ENCODE peak calls at places on chromosomes 13 and 19, in eight cellular contexts. One of them, this sample, is unnamed.

GRCh38 chr19:6476155-6476895 is 5.3 kb downstream of the DENND1C start:
- DNase-seq in thoracic aorta: no peak
- DNase-seq in ascending aorta: no peak
- DNase-seq in fibroblast of lung: peak; percentile 23
- DNase-seq in endothelial cell: peak; percentile 75
- DNase-seq in AG09309: no peak
- DNase-seq in HFF-Myc: no peak
- DNase-seq in astrocyte of the spinal cord: peak; percentile 30
- DNase-seq in this sample: peak; percentile 4

GRCh38 chr13:48233097-48233885 is at the start of gene ITM2B:
- DNase-seq in fibroblast of lung: peak; percentile 72
- DNase-seq in astrocyte of the spinal cord: peak; percentile 68
- DNase-seq in ascending aorta: no peak
- DNase-seq in AG09309: no peak
- DNase-seq in endothelial cell: peak; percentile 72
- DNase-seq in thoracic aorta: no peak
- DNase-seq in HFF-Myc: no peak
- DNase-seq in this sample: peak; percentile 37

GRCh38 chr19:28574212-28574611 is 638.7 kb downstream of the UQCRFS1 start:
- DNase-seq in AG09309: no peak
- DNase-seq in thoracic aorta: no peak
- DNase-seq in fibroblast of lung: no peak
- DNase-seq in ascending aorta: no peak
- DNase-seq in astrocyte of the spinal cord: no peak
- DNase-seq in endothelial cell: no peak
- DNase-seq in HFF-Myc: no peak
- DNase-seq in this sample: no peak

GRCh38 chr19:18809149-18809978 is 18.3 kb upstream of the COMP start:
- DNase-seq in endothelial cell: no peak
- DNase-seq in ascending aorta: peak; percentile 38
- DNase-seq in thoracic aorta: no peak
- DNase-seq in astrocyte of the spinal cord: peak; percentile 43
- DNase-seq in HFF-Myc: no peak
- DNase-seq in AG09309: peak; percentile 82
- DNase-seq in fibroblast of lung: peak; percentile 59
- DNase-seq in this sample: peak; percentile 76

GRCh38 chr19:3798137-3798536 is 12.0 kb upstream of the MATK start:
- DNase-seq in AG09309: no peak
- DNase-seq in HFF-Myc: no peak
- DNase-seq in thoracic aorta: no peak
- DNase-seq in fibroblast of lung: no peak
- DNase-seq in ascending aorta: no peak
- DNase-seq in endothelial cell: no peak
- DNase-seq in astrocyte of the spinal cord: no peak
- DNase-seq in this sample: no peak

GRCh38 chr13:33276581-33276980 is 9.0 kb downstream of the STARD13 start:
- DNase-seq in thoracic aorta: no peak
- DNase-seq in endothelial cell: no peak
- DNase-seq in ascending aorta: no peak
- DNase-seq in HFF-Myc: no peak
- DNase-seq in fibroblast of lung: peak; percentile 90
- DNase-seq in AG09309: no peak
- DNase-seq in astrocyte of the spinal cord: peak; percentile 51
- DNase-seq in this sample: no peak

GRCh38 chr13:50025446-50025845 is 10.2 kb downstream of the KCNRG start:
- DNase-seq in ascending aorta: no peak
- DNase-seq in AG09309: no peak
- DNase-seq in fibroblast of lung: peak; percentile 15
- DNase-seq in astrocyte of the spinal cord: peak; percentile 32
- DNase-seq in thoracic aorta: no peak
- DNase-seq in HFF-Myc: no peak
- DNase-seq in endothelial cell: no peak
- DNase-seq in this sample: no peak

GRCh38 chr19:43673702-43674629 is 4.0 kb upstream of the PLAUR start:
- DNase-seq in AG09309: no peak
- DNase-seq in endothelial cell: no peak
- DNase-seq in fibroblast of lung: no peak
- DNase-seq in thoracic aorta: no peak
- DNase-seq in astrocyte of the spinal cord: no peak
- DNase-seq in ascending aorta: no peak
- DNase-seq in HFF-Myc: no peak
- DNase-seq in this sample: no peak

GRCh38 chr19:48274173-48274572 is 4.3 kb downstream of the ZNF114 start:
- DNase-seq in ascending aorta: no peak
- DNase-seq in fibroblast of lung: peak; percentile 24
- DNase-seq in astrocyte of the spinal cord: peak; percentile 23
- DNase-seq in HFF-Myc: no peak
- DNase-seq in AG09309: no peak
- DNase-seq in endothelial cell: no peak
- DNase-seq in thoracic aorta: no peak
- DNase-seq in this sample: peak; percentile 52

GRCh38 chr19:18514800-18515682 is 6.8 kb downstream of the ELL start:
- DNase-seq in astrocyte of the spinal cord: peak; percentile 51
- DNase-seq in thoracic aorta: no peak
- DNase-seq in AG09309: no peak
- DNase-seq in ascending aorta: no peak
- DNase-seq in fibroblast of lung: no peak
- DNase-seq in HFF-Myc: no peak
- DNase-seq in endothelial cell: no peak
- DNase-seq in this sample: peak; percentile 32

GRCh38 chr19:44570984-44571684 is 41.7 kb upstream of the CEACAM20 start:
- DNase-seq in ascending aorta: no peak
- DNase-seq in HFF-Myc: peak; percentile 79
- DNase-seq in thoracic aorta: peak; percentile 35
- DNase-seq in endothelial cell: peak; percentile 76
- DNase-seq in astrocyte of the spinal cord: peak; percentile 80
- DNase-seq in AG09309: peak; percentile 57
- DNase-seq in fibroblast of lung: peak; percentile 63
- DNase-seq in this sample: peak; percentile 81

GRCh38 chr13:104140557-104140956 is 1074.3 kb upstream of the SLC10A2 start:
- DNase-seq in endothelial cell: no peak
- DNase-seq in AG09309: no peak
- DNase-seq in astrocyte of the spinal cord: peak; percentile 82
- DNase-seq in fibroblast of lung: peak; percentile 73
- DNase-seq in ascending aorta: no peak
- DNase-seq in thoracic aorta: no peak
- DNase-seq in HFF-Myc: no peak
- DNase-seq in this sample: no peak

GRCh38 chr19:23872282-23872919 is 42.3 kb upstream of the ZNF726 start:
- DNase-seq in endothelial cell: no peak
- DNase-seq in astrocyte of the spinal cord: no peak
- DNase-seq in ascending aorta: no peak
- DNase-seq in AG09309: no peak
- DNase-seq in fibroblast of lung: no peak
- DNase-seq in thoracic aorta: no peak
- DNase-seq in HFF-Myc: no peak
- DNase-seq in this sample: no peak

GRCh38 chr19:13881231-13881691 is 4.3 kb downstream of the NANOS3 start:
- DNase-seq in ascending aorta: no peak
- DNase-seq in fibroblast of lung: peak; percentile 72
- DNase-seq in astrocyte of the spinal cord: peak; percentile 45
- DNase-seq in AG09309: no peak
- DNase-seq in endothelial cell: no peak
- DNase-seq in HFF-Myc: no peak
- DNase-seq in thoracic aorta: no peak
- DNase-seq in this sample: no peak

GRCh38 chr19:49983645-49984229 is 22.8 kb upstream of the SIGLEC11 start:
- DNase-seq in fibroblast of lung: peak; percentile 7
- DNase-seq in endothelial cell: peak; percentile 50
- DNase-seq in thoracic aorta: peak; percentile 38
- DNase-seq in ascending aorta: no peak
- DNase-seq in HFF-Myc: no peak
- DNase-seq in astrocyte of the spinal cord: no peak
- DNase-seq in AG09309: no peak
- DNase-seq in this sample: peak; percentile 12

GRCh38 chr13:59587030-59587429 is 576.7 kb downstream of the DIAPH3 start:
- DNase-seq in AG09309: no peak
- DNase-seq in astrocyte of the spinal cord: no peak
- DNase-seq in endothelial cell: no peak
- DNase-seq in HFF-Myc: no peak
- DNase-seq in thoracic aorta: no peak
- DNase-seq in fibroblast of lung: no peak
- DNase-seq in ascending aorta: no peak
- DNase-seq in this sample: no peak

GRCh38 chr13:19791953-19792537 is 9.3 kb upstream of the PSPC1 start:
- DNase-seq in thoracic aorta: no peak
- DNase-seq in AG09309: no peak
- DNase-seq in ascending aorta: no peak
- DNase-seq in HFF-Myc: no peak
- DNase-seq in astrocyte of the spinal cord: no peak
- DNase-seq in endothelial cell: no peak
- DNase-seq in fibroblast of lung: no peak
- DNase-seq in this sample: no peak

GRCh38 chr13:112893570-112894422 is 75.2 kb upstream of the MCF2L start:
- DNase-seq in thoracic aorta: no peak
- DNase-seq in fibroblast of lung: no peak
- DNase-seq in ascending aorta: no peak
- DNase-seq in endothelial cell: peak; percentile 59
- DNase-seq in AG09309: no peak
- DNase-seq in HFF-Myc: no peak
- DNase-seq in astrocyte of the spinal cord: no peak
- DNase-seq in this sample: no peak

GRCh38 chr19:52748336-52748950 is 13.6 kb upstream of the ZNF611 start:
- DNase-seq in thoracic aorta: no peak
- DNase-seq in fibroblast of lung: peak; percentile 39
- DNase-seq in ascending aorta: no peak
- DNase-seq in AG09309: no peak
- DNase-seq in astrocyte of the spinal cord: peak; percentile 34
- DNase-seq in endothelial cell: peak; percentile 7
- DNase-seq in HFF-Myc: no peak
- DNase-seq in this sample: peak; percentile 33
- TF ChIP-seq CTCF in thoracic aorta: peak; percentile 52
- TF ChIP-seq CTCF in fibroblast of lung: peak; percentile 28
- TF ChIP-seq CTCF in ascending aorta: peak; percentile 30
- TF ChIP-seq CTCF in AG09309: peak; percentile 38
- TF ChIP-seq CTCF in astrocyte of the spinal cord: no peak
- TF ChIP-seq CTCF in endothelial cell: peak; percentile 37
- TF ChIP-seq CTCF in HFF-Myc: no peak
- TF ChIP-seq CTCF in this sample: peak; percentile 67

GRCh38 chr19:9836021-9836420 is 903 bp downstream of the PIN1 start:
- DNase-seq in AG09309: peak; percentile 10
- DNase-seq in HFF-Myc: peak; percentile 25
- DNase-seq in astrocyte of the spinal cord: peak; percentile 22
- DNase-seq in fibroblast of lung: peak; percentile 22
- DNase-seq in ascending aorta: no peak
- DNase-seq in endothelial cell: no peak
- DNase-seq in thoracic aorta: no peak
- DNase-seq in this sample: peak; percentile 73

GRCh38 chr19:9835507-9835949 is 410 bp downstream of the PIN1 start:
- DNase-seq in AG09309: no peak
- DNase-seq in thoracic aorta: no peak
- DNase-seq in HFF-Myc: no peak
- DNase-seq in astrocyte of the spinal cord: no peak
- DNase-seq in fibroblast of lung: no peak
- DNase-seq in endothelial cell: no peak
- DNase-seq in ascending aorta: no peak
- DNase-seq in this sample: no peak

GRCh38 chr19:9838324-9838723 is 3.2 kb downstream of the PIN1 start:
- DNase-seq in thoracic aorta: no peak
- DNase-seq in endothelial cell: no peak
- DNase-seq in AG09309: no peak
- DNase-seq in ascending aorta: no peak
- DNase-seq in HFF-Myc: no peak
- DNase-seq in fibroblast of lung: no peak
- DNase-seq in astrocyte of the spinal cord: no peak
- DNase-seq in this sample: no peak

GRCh38 chr19:9834302-9834725 is 804 bp upstream of the PIN1 start:
- DNase-seq in thoracic aorta: no peak
- DNase-seq in astrocyte of the spinal cord: no peak
- DNase-seq in AG09309: no peak
- DNase-seq in HFF-Myc: no peak
- DNase-seq in fibroblast of lung: no peak
- DNase-seq in ascending aorta: no peak
- DNase-seq in endothelial cell: no peak
- DNase-seq in this sample: no peak

GRCh38 chr19:9834726-9835506 is at the start of gene PIN1:
- DNase-seq in endothelial cell: peak; percentile 99
- DNase-seq in fibroblast of lung: peak; percentile 97
- DNase-seq in thoracic aorta: peak; percentile 97
- DNase-seq in AG09309: peak; percentile 93
- DNase-seq in ascending aorta: peak; percentile 97
- DNase-seq in HFF-Myc: peak; percentile 95
- DNase-seq in astrocyte of the spinal cord: peak; percentile 99
- DNase-seq in this sample: peak; percentile 98
- TF ChIP-seq CTCF in endothelial cell: peak; percentile 41
- TF ChIP-seq CTCF in fibroblast of lung: peak; percentile 39
- TF ChIP-seq CTCF in thoracic aorta: peak; percentile 59
- TF ChIP-seq CTCF in AG09309: peak; percentile 28
- TF ChIP-seq CTCF in ascending aorta: peak; percentile 66
- TF ChIP-seq CTCF in HFF-Myc: peak; percentile 49
- TF ChIP-seq CTCF in astrocyte of the spinal cord: peak; percentile 46
- TF ChIP-seq CTCF in this sample: peak; percentile 81

DNA sequence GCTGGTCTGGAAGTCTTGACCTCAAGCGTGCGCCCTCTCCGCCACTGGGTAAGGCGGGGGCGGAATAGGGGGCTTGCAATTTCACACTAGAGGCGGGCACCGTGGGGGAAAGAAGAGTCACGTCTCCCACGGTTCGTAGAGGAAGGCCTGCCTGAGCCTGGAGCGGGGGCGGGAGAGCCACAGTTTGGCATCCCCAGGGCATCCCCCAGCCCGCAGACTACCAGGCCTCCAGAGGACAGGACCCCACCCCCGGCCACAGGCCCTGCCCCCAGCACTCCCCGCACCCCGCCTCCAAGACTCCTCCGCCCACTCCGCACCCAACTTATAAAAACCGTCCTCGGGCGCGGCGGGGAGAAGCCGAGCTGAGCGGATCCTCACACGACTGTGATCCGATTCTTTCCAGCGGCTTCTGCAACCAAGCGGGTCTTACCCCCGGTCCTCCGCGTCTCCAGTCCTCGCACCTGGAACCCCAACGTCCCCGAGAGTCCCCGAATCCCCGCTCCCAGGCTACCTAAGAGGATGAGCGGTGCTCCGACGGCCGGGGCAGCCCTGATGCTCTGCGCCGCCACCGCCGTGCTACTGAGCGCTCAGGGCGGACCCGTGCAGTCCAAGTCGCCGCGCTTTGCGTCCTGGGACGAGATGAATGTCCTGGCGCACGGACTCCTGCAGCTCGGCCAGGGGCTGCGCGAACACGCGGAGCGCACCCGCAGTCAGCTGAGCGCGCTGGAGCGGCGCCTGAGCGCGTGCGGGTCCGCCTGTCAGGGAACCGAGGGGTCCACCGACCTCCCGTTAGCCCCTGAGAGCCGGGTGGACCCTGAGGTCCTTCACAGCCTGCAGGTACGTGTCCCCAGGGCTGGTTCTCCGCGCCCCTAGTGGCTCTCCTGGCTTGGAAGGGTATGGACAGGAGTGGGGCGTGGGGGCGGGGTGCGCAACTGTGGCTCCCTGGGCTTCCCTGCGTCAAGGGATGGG is at the start of gene ANGPTL4:
- DNase-seq in ascending aorta: no peak
- DNase-seq in AG09309: no peak
- DNase-seq in endothelial cell: peak; percentile 60
- DNase-seq in astrocyte of the spinal cord: peak; percentile 74
- DNase-seq in HFF-Myc: no peak
- DNase-seq in fibroblast of lung: peak; percentile 50
- DNase-seq in thoracic aorta: peak; percentile 53
- DNase-seq in this sample: peak; percentile 59
- TF ChIP-seq CTCF in ascending aorta: no peak
- TF ChIP-seq CTCF in AG09309: peak; percentile 15
- TF ChIP-seq CTCF in endothelial cell: no peak
- TF ChIP-seq CTCF in astrocyte of the spinal cord: peak; percentile 34
- TF ChIP-seq CTCF in HFF-Myc: peak; percentile 10
- TF ChIP-seq CTCF in fibroblast of lung: peak; percentile 13
- TF ChIP-seq CTCF in thoracic aorta: peak; percentile 26
- TF ChIP-seq CTCF in this sample: peak; percentile 59

GRCh38 chr13:27339299-27339698 is 68.7 kb downstream of the RASL11A start:
- DNase-seq in astrocyte of the spinal cord: peak; percentile 44
- DNase-seq in fibroblast of lung: peak; percentile 20
- DNase-seq in endothelial cell: peak; percentile 57
- DNase-seq in HFF-Myc: peak; percentile 22
- DNase-seq in thoracic aorta: no peak
- DNase-seq in AG09309: no peak
- DNase-seq in ascending aorta: no peak
- DNase-seq in this sample: no peak
- TF ChIP-seq CTCF in astrocyte of the spinal cord: peak; percentile 79
- TF ChIP-seq CTCF in fibroblast of lung: peak; percentile 64
- TF ChIP-seq CTCF in endothelial cell: peak; percentile 37
- TF ChIP-seq CTCF in HFF-Myc: peak; percentile 73
- TF ChIP-seq CTCF in thoracic aorta: no peak
- TF ChIP-seq CTCF in AG09309: peak; percentile 65
- TF ChIP-seq CTCF in ascending aorta: no peak
- TF ChIP-seq CTCF in this sample: peak; percentile 71

This sample was measured in HFFc6.